ENCODE peak calls at places on chromosomes 6 and 20, in five cellular contexts. D is heart right ventricle, Q is fibroblast of lung, M is left ventricle myocardium inferior, P is ovary. S is an unnamed sample.

GRCh38 chr6:142940487-142940886 is 4.5 kb downstream of the HIVEP2 start:
- DNase-seq in D (no peak), P (no peak), M (no peak), Q (no peak), S (no peak)

GRCh38 chr6:29722773-29723665 is at the start of gene HLA-F:
- DNase-seq in P (peak; percentile 84), D (peak; percentile 92), M (peak; percentile 85), Q (peak; percentile 59), S (peak; percentile 79)

GRCh38 chr6:149917679-149918078 is 5.2 kb downstream of the RAET1G start:
- DNase-seq in Q (no peak), P (no peak), M (no peak), D (no peak), S (no peak)

GRCh38 chr6:140050232-140050995 is 676.0 kb upstream of the CITED2 start:
- DNase-seq in M (peak; percentile 20), P (no peak), Q (peak; percentile 38), D (peak; percentile 43), S (no peak)

GRCh38 chr6:92706976-92707375 is 712.4 kb downstream of the EPHA7 start:
- DNase-seq in P (no peak), Q (no peak), D (no peak), M (no peak), S (no peak)

GRCh38 chr6:138971601-138972000 is 16.5 kb downstream of the REPS1 start:
- DNase-seq in D (no peak), P (no peak), Q (no peak), M (no peak), S (no peak)

GRCh38 chr6:42335896-42336295 is 115.8 kb downstream of the TRERF1 start:
- DNase-seq in P (no peak), M (no peak), D (no peak), Q (no peak), S (no peak)

GRCh38 chr20:49914310-49915117 is 815 bp downstream of the SPATA2 start:
- DNase-seq in M (no peak), D (no peak), Q (no peak), P (no peak), S (no peak)

GRCh38 chr20:51236396-51236795 is 213.5 kb upstream of the KCNG1 start:
- DNase-seq in P (no peak), M (no peak), Q (no peak), D (no peak), S (no peak)

GRCh38 chr6:16322666-16323312 is 84.4 kb downstream of the GMPR start:
- DNase-seq in M (peak; percentile 55), D (peak; percentile 84), Q (peak; percentile 96), P (no peak), S (peak; percentile 77)

GRCh38 chr6:105015482-105015881 is 58.6 kb downstream of the LIN28B start:
- DNase-seq in Q (peak; percentile 34), P (no peak), M (no peak), D (no peak), S (no peak)

GRCh38 chr20:59413326-59413865 is 113.0 kb downstream of the EDN3 start:
- DNase-seq in Q (no peak), M (no peak), D (no peak), P (no peak), S (no peak)

GRCh38 chr6:9482030-9482731 is 932.7 kb downstream of the TFAP2A start:
- DNase-seq in Q (peak; percentile 92), P (no peak), M (no peak), D (no peak), S (no peak)

GRCh38 chr20:46220808-46221207 is 87.5 kb downstream of the CDH22 start:
- DNase-seq in Q (no peak), M (no peak), D (peak; percentile 18), P (no peak), S (no peak)

GRCh38 chr20:63740501-63741353 is 1.2 kb downstream of the SLC2A4RG start:
- DNase-seq in D (peak; percentile 93), P (peak; percentile 99), M (peak; percentile 95), Q (peak; percentile 95), S (peak; percentile 63)

GRCh38 chr6:153816306-153816845 is 222.7 kb upstream of the OPRM1 start:
- DNase-seq in P (no peak), D (no peak), Q (no peak), M (no peak), S (no peak)

GRCh38 chr6:130625825-130626500 is 201.2 kb upstream of the SMLR1 start:
- DNase-seq in Q (peak; percentile 44), M (no peak), D (no peak), P (no peak), S (peak; percentile 50)

GRCh38 chr6:85561750-85562357 is 31.8 kb downstream of the SNX14 start:
- DNase-seq in M (no peak), D (no peak), P (no peak), Q (peak; percentile 27), S (no peak)

GRCh38 chr6:113015249-113015648 is 668.1 kb downstream of the RFPL4B start:
- DNase-seq in M (peak; percentile 14), D (no peak), Q (peak; percentile 84), P (no peak), S (no peak)

GRCh38 chr6:79420054-79420453 is 117.2 kb downstream of the LCA5 start:
- DNase-seq in D (no peak), P (no peak), Q (no peak), M (no peak), S (no peak)

GRCh38 chr6:132494954-132495353 is 18.0 kb downstream of the STX7 start:
- DNase-seq in M (no peak), Q (no peak), D (no peak), P (no peak), S (peak; percentile 35)

GRCh38 chr6:112665815-112666214 is 318.7 kb downstream of the RFPL4B start:
- DNase-seq in P (no peak), Q (peak; percentile 22), D (no peak), M (no peak), S (no peak)

GRCh38 chr6:141056945-141057635 is 1075.6 kb upstream of the GJE1 start:
- DNase-seq in M (no peak), D (no peak), P (no peak), Q (no peak), S (no peak)

GRCh38 chr6:17278289-17279061 is 2.7 kb upstream of the RBM24 start:
- DNase-seq in D (no peak), Q (peak; percentile 47), M (no peak), P (no peak), S (no peak)

GRCh38 chr6:45741437-45742166 is 274.1 kb downstream of the CLIC5 start:
- DNase-seq in P (peak; percentile 20), M (no peak), D (no peak), Q (peak; percentile 89), S (no peak)

GRCh38 chr6:148509152-148509571 is 166.5 kb downstream of the SASH1 start:
- DNase-seq in D (no peak), M (no peak), P (no peak), Q (peak; percentile 64), S (no peak)

GRCh38 chr20:48375804-48376203 is 452.0 kb downstream of the PREX1 start:
- DNase-seq in D (no peak), P (no peak), Q (no peak), M (no peak), S (no peak)

GRCh38 chr20:46936415-46937139 is 41.9 kb downstream of the EYA2 start:
- DNase-seq in Q (no peak), D (no peak), M (no peak), P (no peak), S (no peak)

GRCh38 chr6:66599541-66599940 is 892.5 kb upstream of the EYS start:
- DNase-seq in Q (peak; percentile 25), D (no peak), M (no peak), P (no peak), S (no peak)

GRCh38 chr6:166005846-166006592 is 161.6 kb downstream of the TBXT start:
- DNase-seq in P (peak; percentile 93), M (peak; percentile 66), D (peak; percentile 75), Q (peak; percentile 93), S (no peak)

GRCh38 chr20:9517297-9518134 is 3.1 kb downstream of the LAMP5 start:
- DNase-seq in P (no peak), M (no peak), D (no peak), Q (no peak), S (no peak)

GRCh38 chr20:9520096-9520495 is 5.7 kb downstream of the LAMP5 start:
- DNase-seq in P (no peak), M (no peak), D (no peak), Q (no peak), S (no peak)

GRCh38 chr20:9516658-9516987 is 2.2 kb downstream of the LAMP5 start:
- DNase-seq in P (no peak), M (no peak), D (no peak), Q (no peak), S (no peak)

GRCh38 chr20:9515761-9516657 is 1.6 kb downstream of the LAMP5 start:
- DNase-seq in M (peak; percentile 22), Q (no peak), P (peak; percentile 53), D (peak; percentile 29), S (peak; percentile 13)

DNA sequence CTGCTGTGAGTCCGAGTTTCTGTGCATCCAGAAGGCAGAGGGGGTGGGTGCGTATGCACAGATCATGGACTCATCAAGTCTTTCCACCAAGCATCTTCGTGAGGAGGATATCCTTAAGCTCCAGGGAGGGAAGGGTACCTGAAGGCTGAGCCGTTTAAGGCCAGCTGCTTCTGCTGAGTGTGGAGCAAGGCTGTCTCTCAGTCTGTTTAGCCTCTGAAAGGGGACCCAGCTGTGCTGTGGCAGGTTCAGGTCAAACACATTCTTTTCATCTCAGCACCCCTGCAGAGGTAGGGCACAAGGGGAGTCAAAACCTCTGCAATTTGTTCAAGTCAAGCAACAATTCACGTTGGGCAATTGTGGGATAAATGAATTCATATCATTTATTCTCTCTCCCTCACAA is 4.4 kb downstream of the LAMP5 start:
- DNase-seq in Q (no peak), P (no peak), D (no peak), M (no peak), S (no peak)
- H3K27me3 ChIP-seq in Q (peaks cover 32% of the 10 kb centered on the region), P (no peaks in the 10 kb centered on the region), D (peaks cover 73% of the 10 kb centered on the region), M (peaks cover 93% of the 10 kb centered on the region), S (no peaks in the 10 kb centered on the region)

DNA sequence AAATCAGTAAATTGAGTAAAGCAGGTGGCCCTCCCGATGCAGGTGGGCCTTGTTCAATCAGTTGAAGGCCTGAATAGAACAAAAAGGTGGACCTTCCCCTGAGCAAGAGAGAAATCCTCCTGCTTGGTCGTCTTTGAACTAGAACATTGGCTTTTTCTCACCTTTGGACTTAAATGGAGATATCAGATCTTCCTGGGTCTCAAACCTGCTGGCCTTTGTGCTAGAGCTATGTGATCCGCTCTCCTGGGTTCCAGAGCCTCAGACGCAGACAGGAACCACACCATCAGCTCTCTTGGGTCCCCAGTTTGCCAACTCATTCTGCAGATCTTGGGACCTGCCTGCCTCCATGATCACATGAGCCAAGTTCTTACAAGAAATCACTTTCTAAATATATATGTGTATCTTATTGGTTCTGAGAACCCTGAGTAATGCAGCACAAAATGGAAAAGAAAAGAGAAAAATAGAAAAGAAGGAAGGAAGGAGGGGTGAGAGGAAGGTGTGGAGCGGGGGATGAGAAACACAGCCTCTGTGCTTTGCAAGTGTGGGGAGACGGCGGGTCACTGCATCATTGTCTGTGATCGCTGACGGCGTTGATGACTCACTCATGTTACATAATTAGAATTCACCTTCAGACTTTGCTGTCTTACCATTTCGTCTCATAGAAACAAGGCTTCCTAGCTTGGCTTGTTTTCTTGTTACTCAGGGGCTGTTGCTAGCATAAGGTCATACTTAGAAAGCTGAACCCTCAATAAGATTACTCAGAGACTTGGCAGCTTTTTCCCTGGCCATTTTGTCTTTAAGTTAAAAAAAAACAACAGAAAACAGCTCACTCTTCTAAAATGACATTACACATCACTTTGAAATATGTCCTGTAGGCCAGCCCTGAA is 85.7 kb upstream of the NEDD9 start:
- DNase-seq in Q (peak; percentile 91), M (no peak), D (peak; percentile 62), P (peak; percentile 56), S (peak; percentile 59)
- H3K4me3 ChIP-seq in Q (no peak overlapping the region), M (no peak overlapping the region), D (no peak overlapping the region), P (no peak overlapping the region), S (no peak overlapping the region)

GRCh38 chr6:38179300-38179699 is 359.8 kb downstream of the ZFAND3 start:
- DNase-seq in Q (no peak), M (no peak), D (no peak), P (peak; percentile 7), S (no peak)
- TF ChIP-seq CTCF in Q (no peak), M (peak; percentile 20), D (no peak), P (no peak), S (no peak)

GRCh38 chr6:155340464-155341129 is 26.3 kb upstream of the TFB1M start:
- DNase-seq in Q (peak; percentile 43), M (no peak), P (no peak), D (no peak), S (no peak)
- H3K27me3 ChIP-seq in Q (no peaks in the 10 kb centered on the region), M (no peaks in the 10 kb centered on the region), P (no peaks in the 10 kb centered on the region), D (no peaks in the 10 kb centered on the region), S (no peaks in the 10 kb centered on the region)

S was measured in GM06990.